ENCODE peak calls at places on chromosomes 1 and 21, in six cellular contexts. A is activated naive CD8-positive, alpha-beta T cell treated with anti-CD3 and anti-CD28 coated beads, Interleukin-2, amount 50 U/mL, for 24 hours; T is naive thymus-derived CD4-positive, alpha-beta T cell; N is activated T-helper 1 cell treated with anti-CD3 and anti-CD28 coated beads, Interleukin-2, amount 50 U/mL, for 16 hours; X is T-helper 1 cell; E is ELR. L is an unnamed sample.

GRCh38 chr1:66788231-66788939 is 12.7 kb downstream of the INSL5 start:
- DNase-seq in A (peak), T (peak), N (no peak), X (peak), E (no peak), L (no peak)

GRCh38 chr1:84259989-84260388 is 41.5 kb upstream of the SAMD13 start:
- DNase-seq in A (no peak), T (no peak), N (no peak), X (no peak), E (no peak), L (no peak)

GRCh38 chr1:57623791-57624538 is 200.1 kb upstream of the DAB1 start:
- DNase-seq in A (no peak), T (no peak), N (no peak), X (no peak), E (no peak), L (no peak)

GRCh38 chr1:76562292-76562691 is 305.0 kb upstream of the ST6GALNAC5 start:
- DNase-seq in A (no peak), T (no peak), N (no peak), X (no peak), E (no peak), L (no peak)

GRCh38 chr1:2945821-2946231 is 75.4 kb upstream of the ACTRT2 start:
- DNase-seq in A (no peak), T (no peak), N (no peak), X (no peak), E (no peak), L (no peak)

GRCh38 chr21:15687208-15687607 is 42.6 kb upstream of the USP25 start:
- DNase-seq in A (no peak), T (no peak), N (no peak), X (no peak), E (peak), L (no peak)

GRCh38 chr1:35180776-35181374 is 12.1 kb downstream of the SFPQ start:
- DNase-seq in A (no peak), T (no peak), N (no peak), X (no peak), E (no peak), L (no peak)

GRCh38 chr21:35256468-35256988 is 207.4 kb upstream of the RUNX1 start:
- DNase-seq in A (no peak), T (no peak), N (no peak), X (no peak), E (peak), L (no peak)

GRCh38 chr1:165827199-165828102 is at the start of gene UCK2:
- DNase-seq in A (peak), T (peak), N (no peak), X (peak), E (peak), L (peak)

GRCh38 chr1:150127868-150128267 is 21.8 kb upstream of the PLEKHO1 start:
- DNase-seq in A (peak), T (no peak), N (no peak), X (no peak), E (peak), L (no peak)

GRCh38 chr1:81706650-81707435 is 93.9 kb upstream of the ADGRL2 start:
- DNase-seq in A (no peak), T (no peak), N (no peak), X (no peak), E (peak), L (no peak)

GRCh38 chr1:63784083-63784482 is 10.3 kb downstream of the ROR1 start:
- DNase-seq in A (no peak), T (no peak), N (no peak), X (no peak), E (no peak), L (no peak)

GRCh38 chr1:41474490-41475271 is 9.8 kb downstream of the EDN2 start:
- DNase-seq in A (no peak), T (no peak), N (no peak), X (no peak), E (no peak), L (no peak)

GRCh38 chr1:226268421-226269124 is 40.4 kb downstream of the LIN9 start:
- DNase-seq in A (no peak), T (no peak), N (no peak), X (no peak), E (peak), L (no peak)

GRCh38 chr1:2962541-2962940 is 58.7 kb upstream of the ACTRT2 start:
- DNase-seq in A (no peak), T (no peak), N (no peak), X (no peak), E (no peak), L (no peak)

GRCh38 chr1:209823143-209824041 is 4.4 kb upstream of the UTP25 start:
- DNase-seq in A (no peak), T (peak), N (no peak), X (no peak), E (peak), L (peak)

GRCh38 chr1:151887028-151887427 is 22.3 kb downstream of the THEM4 start:
- DNase-seq in A (no peak), T (no peak), N (no peak), X (no peak), E (peak), L (no peak)

GRCh38 chr1:15950763-15951295 is 25.1 kb downstream of the ZBTB17 start:
- DNase-seq in A (peak), T (no peak), N (no peak), X (peak), E (peak), L (no peak)

GRCh38 chr1:59516881-59517280 is 220.0 kb downstream of the FGGY start:
- DNase-seq in A (no peak), T (no peak), N (no peak), X (no peak), E (no peak), L (no peak)

GRCh38 chr1:189312499-189312898 is 1165.2 kb downstream of the BRINP3 start:
- DNase-seq in A (no peak), T (no peak), N (no peak), X (no peak), E (no peak), L (no peak)

GRCh38 chr1:77825356-77825709 is 45.9 kb downstream of the MIGA1 start:
- DNase-seq in A (no peak), T (no peak), N (no peak), X (no peak), E (peak), L (no peak)

GRCh38 chr1:92709738-92710137 is 75.2 kb downstream of the EVI5 start:
- DNase-seq in A (no peak), T (no peak), N (no peak), X (no peak), E (peak), L (no peak)

GRCh38 chr1:9537863-9538668 is 1.2 kb upstream of the SLC25A33 start:
- DNase-seq in A (no peak), T (no peak), N (no peak), X (no peak), E (no peak), L (no peak)

GRCh38 chr1:1616045-1616821 is 933 bp downstream of the MIB2 start:
- DNase-seq in A (peak), T (peak), N (no peak), X (peak), E (peak), L (no peak)

L was measured in CMK.